ENCODE peak calls at places on chromosomes 5 and 9, in five cellular contexts. One of them, this sample, is unnamed.

GRCh38 chr5:65014769-65015168 is 246.0 kb downstream of the CWC27 start:
- DNase-seq in neural progenitor cell: no peak
- DNase-seq in kidney: no peak
- DNase-seq in fibroblast of lung: no peak
- DNase-seq in PC-3: no peak
- DNase-seq in this sample: no peak

GRCh38 chr9:109771084-109771483 is 8.9 kb upstream of the PALM2AKAP2 start:
- DNase-seq in kidney: no peak
- DNase-seq in PC-3: peak
- DNase-seq in fibroblast of lung: peak
- DNase-seq in neural progenitor cell: peak
- DNase-seq in this sample: peak

GRCh38 chr5:149005077-149005892 is 57.6 kb downstream of the SH3TC2 start:
- DNase-seq in fibroblast of lung: no peak
- DNase-seq in neural progenitor cell: no peak
- DNase-seq in PC-3: peak
- DNase-seq in kidney: no peak
- DNase-seq in this sample: peak

GRCh38 chr9:137433916-137434431 is 7.2 kb downstream of the ENTPD8 start:
- DNase-seq in PC-3: no peak
- DNase-seq in kidney: no peak
- DNase-seq in fibroblast of lung: no peak
- DNase-seq in neural progenitor cell: no peak
- DNase-seq in this sample: no peak

GRCh38 chr9:88322906-88323566 is 65.2 kb upstream of the SPIN1 start:
- DNase-seq in PC-3: no peak
- DNase-seq in kidney: no peak
- DNase-seq in neural progenitor cell: no peak
- DNase-seq in fibroblast of lung: peak
- DNase-seq in this sample: no peak

GRCh38 chr5:90408571-90409317 is 812 bp downstream of the CETN3 start:
- DNase-seq in fibroblast of lung: no peak
- DNase-seq in neural progenitor cell: peak
- DNase-seq in kidney: no peak
- DNase-seq in PC-3: peak
- DNase-seq in this sample: no peak

GRCh38 chr9:34588671-34589370 is 703 bp downstream of the CNTFR start:
- DNase-seq in fibroblast of lung: no peak
- DNase-seq in neural progenitor cell: peak
- DNase-seq in PC-3: no peak
- DNase-seq in kidney: no peak
- DNase-seq in this sample: peak

GRCh38 chr5:1881273-1881586 is 1.5 kb downstream of the IRX4 start:
- DNase-seq in PC-3: peak
- DNase-seq in fibroblast of lung: no peak
- DNase-seq in kidney: peak
- DNase-seq in neural progenitor cell: peak
- DNase-seq in this sample: no peak

GRCh38 chr5:123035320-123035949 is 1.1 kb downstream of the PPIC start:
- DNase-seq in neural progenitor cell: peak
- DNase-seq in PC-3: peak
- DNase-seq in fibroblast of lung: peak
- DNase-seq in kidney: peak
- DNase-seq in this sample: peak

GRCh38 chr5:132222649-132223038 is 5.0 kb downstream of the P4HA2 start:
- DNase-seq in neural progenitor cell: no peak
- DNase-seq in PC-3: no peak
- DNase-seq in kidney: no peak
- DNase-seq in fibroblast of lung: no peak
- DNase-seq in this sample: no peak

GRCh38 chr9:120856700-120857099 is 14.0 kb upstream of the PSMD5 start:
- DNase-seq in kidney: no peak
- DNase-seq in neural progenitor cell: no peak
- DNase-seq in fibroblast of lung: no peak
- DNase-seq in PC-3: no peak
- DNase-seq in this sample: no peak

DNA sequence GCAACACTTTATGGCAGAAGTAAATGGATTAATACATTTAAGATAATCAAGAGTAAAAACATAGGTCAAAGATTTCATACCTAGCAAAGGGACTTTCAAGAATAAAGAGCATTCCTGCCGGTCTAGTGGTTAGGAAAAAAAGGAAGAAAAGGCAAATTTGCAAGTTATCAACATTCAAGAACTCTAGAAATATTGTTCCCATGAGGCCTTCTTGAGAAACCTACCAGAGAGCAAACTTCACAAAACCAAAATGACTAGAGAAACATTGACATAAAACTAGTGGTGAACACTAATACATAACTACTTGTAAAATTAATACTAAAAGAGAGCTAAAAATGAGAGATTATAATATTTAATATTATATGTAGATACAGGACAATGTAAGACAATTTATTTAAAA is 320.2 kb upstream of the RGMB start:
- DNase-seq in PC-3: no peak
- DNase-seq in fibroblast of lung: no peak
- DNase-seq in kidney: no peak
- DNase-seq in neural progenitor cell: no peak
- DNase-seq in this sample: no peak
- H3K9ac ChIP-seq in PC-3: no peak
- H3K9ac ChIP-seq in fibroblast of lung: no peak
- H3K9ac ChIP-seq in kidney: no peak
- H3K9ac ChIP-seq in neural progenitor cell: no peak
- H3K9ac ChIP-seq in this sample: no peak

DNA sequence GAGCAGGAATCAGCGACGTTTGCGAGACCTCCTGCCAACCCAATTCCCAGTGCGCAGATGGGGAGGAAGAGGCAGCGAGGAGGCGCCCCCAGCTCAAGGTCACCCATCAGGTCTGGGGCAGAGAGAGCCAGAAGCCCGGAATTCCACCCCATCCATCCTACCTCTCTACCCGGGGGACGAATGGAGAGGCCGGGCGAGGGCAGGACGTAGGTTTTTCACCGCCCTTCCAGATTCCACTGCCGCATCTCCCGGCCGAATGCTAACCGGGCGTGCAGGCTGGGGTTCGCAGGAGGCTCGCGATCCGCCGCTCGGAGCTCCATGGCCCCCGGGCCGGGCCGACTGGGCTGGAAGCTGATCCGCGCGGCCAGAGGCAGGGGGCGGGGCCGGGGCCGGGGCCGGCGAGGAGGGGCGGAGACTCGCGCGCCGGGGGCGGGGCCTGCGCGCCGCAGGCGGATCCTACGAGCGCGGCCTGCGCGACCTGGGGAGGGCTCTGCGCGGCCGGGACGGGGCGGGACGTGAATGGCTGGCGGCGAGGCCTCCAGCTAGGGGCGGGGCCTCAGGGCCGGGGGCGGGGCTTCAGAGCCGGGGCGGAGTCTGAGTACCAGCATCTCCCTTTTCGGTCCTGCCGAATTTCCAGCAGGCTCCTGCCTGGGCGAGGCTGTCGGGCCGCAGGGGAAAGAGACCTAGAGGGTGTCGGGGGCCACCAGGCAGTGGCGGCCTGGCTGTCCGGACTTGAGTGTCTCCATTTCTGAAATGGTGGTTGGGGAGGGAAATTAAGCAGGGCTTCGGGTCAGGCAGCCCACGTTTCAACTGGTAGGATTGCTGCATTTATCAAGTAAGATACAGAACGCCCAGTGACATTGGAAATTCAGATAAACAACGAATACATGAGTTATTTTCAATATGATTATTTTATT is at the start of gene ST6GALNAC4:
- DNase-seq in PC-3: peak
- DNase-seq in kidney: peak
- DNase-seq in neural progenitor cell: peak
- DNase-seq in fibroblast of lung: peak
- DNase-seq in this sample: peak
- H3K9ac ChIP-seq in PC-3: peak
- H3K9ac ChIP-seq in kidney: peak
- H3K9ac ChIP-seq in neural progenitor cell: no peak
- H3K9ac ChIP-seq in fibroblast of lung: peak
- H3K9ac ChIP-seq in this sample: peak

DNA sequence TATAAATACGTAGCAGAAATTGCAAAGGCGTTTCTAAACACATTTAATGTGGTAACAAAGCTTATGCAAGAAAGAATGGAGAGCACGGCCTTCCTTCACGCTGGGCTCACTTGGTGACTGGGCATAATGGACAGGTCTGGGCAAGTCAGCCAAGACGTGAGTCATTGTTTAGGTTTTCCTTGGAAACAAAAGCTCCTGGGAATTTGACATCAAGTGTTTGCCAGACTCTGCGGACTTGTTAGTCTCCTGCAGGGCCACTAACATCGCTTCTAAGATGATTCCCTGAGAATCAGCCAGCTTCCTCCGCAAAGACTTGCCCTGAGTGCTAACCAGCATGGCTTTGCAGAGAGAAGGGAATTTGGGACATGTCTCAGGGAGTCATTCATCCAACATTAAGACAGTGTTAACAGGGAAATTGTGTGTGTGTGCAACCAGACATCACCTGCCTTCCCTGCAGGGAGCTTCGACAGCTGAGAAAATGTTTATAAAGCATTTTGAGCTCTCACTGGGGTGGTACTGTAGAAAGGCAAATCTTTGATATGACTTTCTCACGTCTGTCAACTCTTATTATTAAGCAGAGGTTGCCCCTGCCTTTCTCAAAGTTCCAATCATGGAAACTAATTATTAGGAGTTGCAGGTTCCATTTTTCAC is 182.5 kb downstream of the NTRK2 start:
- DNase-seq in kidney: no peak
- DNase-seq in neural progenitor cell: peak
- DNase-seq in PC-3: peak
- DNase-seq in fibroblast of lung: peak
- DNase-seq in this sample: peak
- H3K9ac ChIP-seq in kidney: no peak
- H3K9ac ChIP-seq in neural progenitor cell: no peak
- H3K9ac ChIP-seq in PC-3: no peak
- H3K9ac ChIP-seq in fibroblast of lung: no peak
- H3K9ac ChIP-seq in this sample: peak

GRCh38 chr9:126720661-126721530 is 83.9 kb upstream of the ZBTB43 start:
- DNase-seq in neural progenitor cell: no peak
- DNase-seq in kidney: no peak
- DNase-seq in PC-3: no peak
- DNase-seq in fibroblast of lung: no peak
- DNase-seq in this sample: no peak
- H3K9ac ChIP-seq in neural progenitor cell: no peak
- H3K9ac ChIP-seq in kidney: no peak
- H3K9ac ChIP-seq in PC-3: no peak
- H3K9ac ChIP-seq in fibroblast of lung: no peak
- H3K9ac ChIP-seq in this sample: no peak

GRCh38 chr5:78522476-78523105 is 126.0 kb downstream of the LHFPL2 start:
- DNase-seq in neural progenitor cell: no peak
- DNase-seq in fibroblast of lung: no peak
- DNase-seq in PC-3: no peak
- DNase-seq in kidney: no peak
- DNase-seq in this sample: no peak
- H3K9ac ChIP-seq in neural progenitor cell: no peak
- H3K9ac ChIP-seq in fibroblast of lung: no peak
- H3K9ac ChIP-seq in PC-3: no peak
- H3K9ac ChIP-seq in kidney: no peak
- H3K9ac ChIP-seq in this sample: no peak

This sample was measured in adipocyte.